ENCODE peak calls at places on chromosomes 11 and 22, in ten cellular contexts. S is CD4-positive, alpha-beta memory T cell; J is stomach; Q is H7; D is ovary; L is brain microvascular endothelial cell; B is H1; P is testis; R is body of pancreas; Z is HAP-1. W is an unnamed sample.

GRCh38 chr11:7597620-7598019 is 75.7 kb downstream of the CYB5R2 start:
- DNase-seq in S (no peak), J (peak; percentile 81), Q (no peak), D (no peak), L (no peak), B (no peak), P (no peak), R (peak; percentile 82), Z (no peak), W (peak; percentile 89)

GRCh38 chr22:28716686-28717085 is 24.9 kb downstream of the CHEK2 start:
- DNase-seq in S (no peak), J (no peak), Q (no peak), D (no peak), L (peak; percentile 51), B (no peak), P (no peak), R (no peak), Z (no peak), W (no peak)

GRCh38 chr11:18243783-18244362 is 4.6 kb downstream of the SAA2 start:
- DNase-seq in S (peak; percentile 73), J (peak; percentile 71), Q (peak; percentile 68), D (no peak), L (peak; percentile 67), B (peak; percentile 72), P (peak; percentile 76), R (peak; percentile 57), Z (peak; percentile 79), W (peak; percentile 68)

GRCh38 chr11:123531325-123531724 is 101.3 kb downstream of the GRAMD1B start:
- DNase-seq in S (no peak), J (no peak), Q (no peak), D (no peak), L (no peak), B (no peak), P (peak; percentile 63), R (no peak), Z (no peak), W (no peak)

GRCh38 chr11:94768602-94769511 is 701 bp downstream of the AMOTL1 start:
- DNase-seq in S (no peak), J (peak; percentile 37), Q (peak; percentile 67), D (peak; percentile 28), L (no peak), B (peak; percentile 63), P (peak; percentile 36), R (peak; percentile 48), Z (peak; percentile 50), W (no peak)

GRCh38 chr11:75384438-75385080 is 14.8 kb upstream of the RPS3 start:
- DNase-seq in S (peak; percentile 61), J (peak; percentile 86), Q (peak; percentile 92), D (peak; percentile 68), L (peak; percentile 18), B (peak; percentile 88), P (peak; percentile 89), R (peak; percentile 81), Z (peak; percentile 84), W (peak; percentile 41)

GRCh38 chr11:100232006-100232405 is 455.1 kb upstream of the ARHGAP42 start:
- DNase-seq in S (no peak), J (no peak), Q (no peak), D (no peak), L (no peak), B (no peak), P (no peak), R (no peak), Z (no peak), W (no peak)

GRCh38 chr22:39363751-39364484 is 14.1 kb downstream of the SYNGR1 start:
- DNase-seq in S (no peak), J (no peak), Q (peak; percentile 54), D (peak; percentile 37), L (no peak), B (no peak), P (peak; percentile 38), R (no peak), Z (no peak), W (no peak)

GRCh38 chr22:42217019-42217751 is 53.3 kb downstream of the TCF20 start:
- DNase-seq in S (no peak), J (no peak), Q (peak; percentile 41), D (no peak), L (no peak), B (no peak), P (no peak), R (no peak), Z (no peak), W (no peak)

GRCh38 chr22:31604746-31605705 is 57.0 kb downstream of the PISD start:
- DNase-seq in S (no peak), J (no peak), Q (peak; percentile 16), D (no peak), L (no peak), B (no peak), P (no peak), R (no peak), Z (no peak), W (no peak)

GRCh38 chr22:31604137-31604705 is 57.8 kb downstream of the PISD start:
- DNase-seq in S (no peak), J (no peak), Q (no peak), D (no peak), L (no peak), B (no peak), P (no peak), R (no peak), Z (no peak), W (no peak)

GRCh38 chr22:31605851-31606585 is 56.0 kb downstream of the PISD start:
- DNase-seq in S (no peak), J (no peak), Q (no peak), D (no peak), L (no peak), B (no peak), P (no peak), R (peak; percentile 75), Z (no peak), W (peak; percentile 23)

GRCh38 chr22:31603574-31603973 is 58.4 kb downstream of the PISD start:
- DNase-seq in S (no peak), J (no peak), Q (no peak), D (no peak), L (no peak), B (no peak), P (no peak), R (no peak), Z (no peak), W (no peak)

DNA sequence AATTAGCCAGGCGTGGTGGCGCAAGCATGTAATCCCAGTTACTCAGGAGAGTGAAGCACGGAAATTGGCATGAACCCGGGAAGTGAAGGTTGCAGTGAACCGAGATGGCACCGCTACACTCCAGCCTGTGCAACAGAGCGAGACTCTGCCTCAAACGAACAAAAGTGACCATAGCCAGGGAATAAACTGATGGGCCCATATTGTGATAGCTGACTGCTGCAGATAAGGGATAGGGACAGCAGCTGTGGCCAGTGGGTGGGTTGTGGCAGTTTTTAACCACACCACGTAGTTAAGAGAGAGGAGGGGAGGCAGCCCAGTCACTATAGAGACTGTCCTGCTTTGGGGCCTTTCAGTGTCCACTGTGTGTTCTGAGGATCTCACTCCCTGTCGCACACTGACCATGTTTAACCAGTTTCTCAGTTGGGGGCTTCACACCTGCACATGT is 58.9 kb downstream of the PISD start:
- DNase-seq in S (no peak), J (no peak), Q (no peak), D (no peak), L (no peak), B (no peak), P (no peak), R (no peak), Z (no peak), W (no peak)
- H3K36me3 ChIP-seq in S (peaks cover 34% of the 10 kb centered on the region), J (peaks cover 5% of the 10 kb centered on the region), Q (peaks cover 1% of the 10 kb centered on the region), D (no peaks in the 10 kb centered on the region), L (no peaks in the 10 kb centered on the region), B (peaks cover 3% of the 10 kb centered on the region), P (no peaks in the 10 kb centered on the region), R (no peaks in the 10 kb centered on the region), Z (peaks cover 6% of the 10 kb centered on the region), W (peaks cover 2% of the 10 kb centered on the region)

GRCh38 chr11:72704783-72705287 is 30.6 kb upstream of the PDE2A start:
- DNase-seq in S (no peak), J (no peak), Q (no peak), D (no peak), L (no peak), B (no peak), P (no peak), R (no peak), Z (no peak), W (no peak)
- H3K36me3 ChIP-seq in S (peaks cover 88% of the 10 kb centered on the region), J (peaks cover 86% of the 10 kb centered on the region), Q (peaks cover 11% of the 10 kb centered on the region), D (no peaks in the 10 kb centered on the region), L (peaks cover 56% of the 10 kb centered on the region), B (peaks cover 2% of the 10 kb centered on the region), P (no peaks in the 10 kb centered on the region), R (no peaks in the 10 kb centered on the region), Z (peaks cover 14% of the 10 kb centered on the region), W (peaks cover 61% of the 10 kb centered on the region)

GRCh38 chr22:29817724-29818123 is 20.4 kb downstream of the ASCC2 start:
- DNase-seq in S (no peak), J (no peak), Q (no peak), D (no peak), L (no peak), B (no peak), P (no peak), R (no peak), Z (no peak), W (no peak)

GRCh38 chr22:29816128-29816527 is 21.9 kb downstream of the ASCC2 start:
- DNase-seq in S (no peak), J (no peak), Q (no peak), D (peak; percentile 36), L (no peak), B (no peak), P (no peak), R (no peak), Z (no peak), W (peak; percentile 59)

GRCh38 chr22:29815580-29815979 is 22.5 kb downstream of the ASCC2 start:
- DNase-seq in S (no peak), J (no peak), Q (no peak), D (no peak), L (no peak), B (no peak), P (no peak), R (no peak), Z (no peak), W (no peak)

GRCh38 chr22:29816980-29817379 is 21.1 kb downstream of the ASCC2 start:
- DNase-seq in S (no peak), J (no peak), Q (no peak), D (no peak), L (no peak), B (no peak), P (no peak), R (no peak), Z (no peak), W (peak; percentile 64)

GRCh38 chr22:29816539-29816938 is 21.5 kb downstream of the ASCC2 start:
- DNase-seq in S (no peak), J (no peak), Q (no peak), D (no peak), L (no peak), B (no peak), P (no peak), R (no peak), Z (no peak), W (no peak)
- H3K36me3 ChIP-seq in S (peaks cover 75% of the 10 kb centered on the region), J (peaks cover 42% of the 10 kb centered on the region), Q (peaks cover 14% of the 10 kb centered on the region), D (no peaks in the 10 kb centered on the region), L (peaks cover 49% of the 10 kb centered on the region), B (peaks cover 35% of the 10 kb centered on the region), P (no peaks in the 10 kb centered on the region), R (no peaks in the 10 kb centered on the region), Z (peaks cover 71% of the 10 kb centered on the region), W (peaks cover 10% of the 10 kb centered on the region)

DNA sequence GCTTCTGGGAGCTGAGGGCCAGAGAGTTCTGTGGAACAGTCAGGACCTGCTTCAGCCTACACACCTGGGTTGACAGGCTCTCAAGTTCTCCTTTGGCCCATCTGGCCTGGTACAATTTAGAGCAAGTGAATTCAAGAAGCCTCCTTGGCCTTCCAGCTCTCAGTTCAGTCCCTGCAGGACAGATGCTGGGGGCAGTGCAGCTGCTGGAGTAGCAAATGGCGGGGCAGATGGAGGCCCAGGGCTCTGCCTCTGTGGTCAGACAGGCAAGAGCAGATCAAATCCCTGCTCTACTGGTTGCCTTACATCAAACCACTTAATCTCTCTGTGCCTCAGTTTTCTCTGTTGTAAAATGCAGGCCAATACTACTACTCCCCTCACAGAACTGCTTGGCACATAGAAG is 8.7 kb upstream of the KCNK7 start:
- DNase-seq in S (no peak), J (no peak), Q (no peak), D (no peak), L (no peak), B (no peak), P (no peak), R (no peak), Z (no peak), W (no peak)
- H3K36me3 ChIP-seq in S (peaks cover 29% of the 10 kb centered on the region), J (peaks cover 38% of the 10 kb centered on the region), Q (peaks cover 12% of the 10 kb centered on the region), D (no peaks in the 10 kb centered on the region), L (peaks cover 37% of the 10 kb centered on the region), B (peaks cover 24% of the 10 kb centered on the region), P (no peaks in the 10 kb centered on the region), R (peaks cover 19% of the 10 kb centered on the region), Z (peaks cover 19% of the 10 kb centered on the region), W (peaks cover 20% of the 10 kb centered on the region)